ENCODE peak calls at places on chromosome 9, in eight cellular contexts. G, S, R, I, W, U, P and D are unnamed samples.

GRCh38 chr9:133403766-133404439 is 13.9 kb downstream of the REXO4 start:
- DNase-seq in I (peak), U (peak), S (peak), R (no peak), G (no peak), W (peak), P (no peak), D (peak)

GRCh38 chr9:36625006-36625600 is 52.4 kb downstream of the MELK start:
- DNase-seq in G (no peak), S (no peak), I (peak), P (peak), U (no peak), W (no peak), R (peak), D (no peak)

GRCh38 chr9:133526721-133527321 is 2.1 kb upstream of the MYMK start:
- DNase-seq in S (peak), R (no peak), P (no peak), I (no peak), U (no peak), W (no peak), G (no peak), D (no peak)

GRCh38 chr9:83981126-83981871 is 694 bp downstream of the RMI1 start:
- DNase-seq in U (peak), G (peak), W (peak), I (peak), S (no peak), R (peak), P (no peak), D (peak)

GRCh38 chr9:131461166-131461565 is 41.6 kb upstream of the POMT1 start:
- DNase-seq in R (no peak), P (no peak), W (no peak), I (no peak), U (no peak), G (peak), S (no peak), D (no peak)

GRCh38 chr9:121073038-121073437 is 1.7 kb upstream of the CNTRL start:
- DNase-seq in P (no peak), G (no peak), R (no peak), I (no peak), S (no peak), W (no peak), U (no peak), D (no peak)

GRCh38 chr9:34546102-34546833 is 23.5 kb upstream of the ENHO start:
- DNase-seq in W (no peak), S (no peak), P (no peak), U (no peak), I (no peak), R (no peak), G (peak), D (no peak)

GRCh38 chr9:27572918-27573698 is at the start of gene C9orf72:
- DNase-seq in P (no peak), G (peak), R (peak), W (peak), S (peak), U (peak), I (no peak), D (peak)

GRCh38 chr9:94054731-94055130 is 29.5 kb upstream of the PTPDC1 start:
- DNase-seq in G (no peak), S (no peak), W (no peak), I (no peak), R (no peak), U (no peak), P (no peak), D (no peak)

GRCh38 chr9:87812375-87813118 is 70.1 kb upstream of the SPATA31E1 start:
- DNase-seq in S (no peak), R (peak), G (peak), P (peak), U (peak), I (peak), W (peak), D (peak)